ENCODE peak calls at places on chromosomes 4 and X, in eight cellular contexts. A, I, S, L, W, X, T and B are unnamed samples.
A peak's percentile ranks its signal among the peaks of the same experiment; 100 is the strongest.

GRCh38 chrX:141733371-141733770 is 34.8 kb upstream of the SPANXD start:
- DNase-seq in I (no peak), S (no peak), L (peak; percentile 41), A (no peak), T (no peak), W (no peak), X (no peak), B (no peak)

GRCh38 chr4:170025523-170026252 is 507 bp downstream of the MFAP3L start:
- DNase-seq in T (peak; percentile 11), S (no peak), W (no peak), I (no peak), X (no peak), L (no peak), A (peak; percentile 72), B (no peak)

GRCh38 chr4:7807351-7807921 is 132.2 kb downstream of the AFAP1 start:
- DNase-seq in A (no peak), I (no peak), T (no peak), L (peak; percentile 87), S (no peak), W (no peak), X (no peak), B (peak; percentile 64)

GRCh38 chrX:21723097-21723496 is 34.8 kb downstream of the SMPX start:
- DNase-seq in L (no peak), X (no peak), I (no peak), S (no peak), W (no peak), T (no peak), A (no peak), B (no peak)

GRCh38 chr4:146742416-146742815 is 103.7 kb downstream of the POU4F2 start:
- DNase-seq in S (no peak), A (no peak), W (no peak), I (no peak), X (no peak), T (no peak), L (no peak), B (no peak)

GRCh38 chr4:128510850-128511249 is 223.2 kb upstream of the PGRMC2 start:
- DNase-seq in S (no peak), L (no peak), T (no peak), X (no peak), W (no peak), I (no peak), A (no peak), B (no peak)

GRCh38 chr4:25320374-25321172 is 8.0 kb downstream of the ZCCHC4 start:
- DNase-seq in T (no peak), L (no peak), A (no peak), W (no peak), S (no peak), X (no peak), I (no peak), B (no peak)

GRCh38 chr4:10172278-10173038 is 55.9 kb upstream of the WDR1 start:
- DNase-seq in W (peak; percentile 27), L (peak; percentile 57), I (no peak), S (no peak), A (no peak), X (no peak), T (no peak), B (no peak)

GRCh38 chrX:13307041-13307440 is 12.8 kb downstream of the ATXN3L start:
- DNase-seq in I (no peak), X (no peak), T (no peak), W (no peak), L (no peak), S (no peak), A (no peak), B (no peak)

GRCh38 chrX:108699368-108699767 is 37.0 kb downstream of the IRS4 start:
- DNase-seq in I (peak; percentile 16), L (peak; percentile 42), X (no peak), W (peak; percentile 5), T (no peak), A (no peak), S (no peak), B (no peak)

GRCh38 chrX:20274121-20274520 is 7.4 kb upstream of the RPS6KA3 start:
- DNase-seq in T (no peak), L (no peak), W (no peak), A (no peak), I (no peak), X (no peak), S (no peak), B (no peak)

GRCh38 chr4:8185930-8186329 is 13.2 kb upstream of the SH3TC1 start:
- DNase-seq in T (no peak), W (no peak), A (no peak), L (no peak), I (no peak), S (no peak), X (no peak), B (no peak)

GRCh38 chr4:53012738-53013137 is 150.6 kb downstream of the RASL11B start:
- DNase-seq in I (no peak), S (no peak), W (no peak), X (no peak), L (peak; percentile 67), T (no peak), A (no peak), B (no peak)

GRCh38 chr4:26073886-26074560 is 160.0 kb downstream of the SMIM20 start:
- DNase-seq in A (no peak), W (no peak), X (no peak), L (no peak), I (no peak), S (no peak), T (no peak), B (no peak)

GRCh38 chr4:24794916-24795665 is at the start of gene SOD3:
- DNase-seq in T (peak; percentile 82), I (no peak), A (peak; percentile 95), X (peak; percentile 46), L (peak; percentile 9), W (peak; percentile 46), S (peak; percentile 79), B (peak; percentile 89)

GRCh38 chrX:53160297-53160983 is 64.6 kb downstream of the KDM5C start:
- DNase-seq in I (no peak), S (no peak), W (no peak), L (no peak), T (peak; percentile 16), A (no peak), X (no peak), B (no peak)
- H3K27ac ChIP-seq in I (no peak overlapping the region), S (no peak overlapping the region), W (no peak overlapping the region), L (no peak overlapping the region), T (peak overlapping the region; percentile 26), A (no peak overlapping the region), X (no peak overlapping the region), B (peak overlapping the region; percentile 60)

GRCh38 chr4:183727482-183727881 is 68.4 kb downstream of the TRAPPC11 start:
- DNase-seq in W (no peak), T (no peak), L (no peak), I (no peak), S (no peak), X (no peak), A (no peak), B (no peak)

GRCh38 chr4:183723561-183724228 is 64.6 kb downstream of the TRAPPC11 start:
- DNase-seq in T (no peak), S (no peak), W (no peak), A (no peak), L (no peak), X (no peak), I (no peak), B (no peak)

GRCh38 chr4:183721207-183722081 is 62.4 kb downstream of the TRAPPC11 start:
- DNase-seq in A (no peak), L (peak; percentile 68), T (peak; percentile 83), X (no peak), I (no peak), W (no peak), S (peak; percentile 79), B (no peak)

GRCh38 chr4:183718876-183719275 is 59.8 kb downstream of the TRAPPC11 start:
- DNase-seq in T (no peak), X (no peak), L (no peak), S (no peak), I (no peak), A (no peak), W (no peak), B (no peak)

DNA sequence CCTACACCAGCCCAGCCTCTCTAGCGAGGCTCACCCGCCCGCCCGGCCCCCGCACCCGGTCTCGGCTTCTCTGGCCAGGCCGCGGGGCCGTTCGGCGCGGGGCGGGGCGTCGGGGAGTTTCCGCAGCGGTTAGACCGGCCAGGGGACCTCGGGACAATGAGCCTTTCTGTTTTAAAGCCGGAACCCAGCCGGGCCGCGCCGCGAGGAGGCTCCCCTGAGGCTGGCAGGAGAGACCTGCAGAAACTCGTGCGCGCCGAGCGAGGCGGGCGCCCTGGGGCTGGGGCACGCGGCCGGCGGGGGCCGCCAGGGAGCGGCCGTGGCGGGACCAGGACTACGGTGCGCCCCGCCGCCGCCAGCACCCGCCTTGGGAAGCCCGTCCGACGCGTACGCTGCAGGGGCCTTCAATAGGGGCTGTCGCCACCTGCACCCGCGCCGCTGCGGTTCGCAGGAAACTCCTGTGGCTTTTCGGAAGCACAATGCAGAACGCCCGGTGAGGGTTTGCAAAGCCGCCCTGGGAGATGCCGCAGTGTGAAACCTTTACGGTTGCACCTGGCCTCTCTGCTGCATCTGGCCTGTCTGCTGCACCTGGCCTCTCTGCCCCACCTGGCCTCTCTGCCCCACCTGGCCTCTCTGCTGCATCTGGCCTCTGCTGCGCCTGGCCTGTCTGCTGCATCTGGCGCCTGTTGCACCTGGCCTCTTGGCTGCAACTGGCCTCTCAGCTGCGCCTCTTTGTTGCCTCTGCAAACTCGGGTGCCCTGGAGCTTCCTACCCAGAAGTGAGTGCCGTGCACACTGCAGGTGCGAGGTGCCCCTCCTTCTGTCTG is 63.9 kb downstream of the TRAPPC11 start:
- DNase-seq in T (peak; percentile 80), X (peak; percentile 71), A (peak; percentile 74), W (no peak), S (peak; percentile 81), I (no peak), L (peak; percentile 33), B (no peak)
- TF ChIP-seq POLR2A in T (no peak), X (no peak), A (no peak), W (no peak), S (no peak), I (no peak), L (no peak), B (no peak)

DNA sequence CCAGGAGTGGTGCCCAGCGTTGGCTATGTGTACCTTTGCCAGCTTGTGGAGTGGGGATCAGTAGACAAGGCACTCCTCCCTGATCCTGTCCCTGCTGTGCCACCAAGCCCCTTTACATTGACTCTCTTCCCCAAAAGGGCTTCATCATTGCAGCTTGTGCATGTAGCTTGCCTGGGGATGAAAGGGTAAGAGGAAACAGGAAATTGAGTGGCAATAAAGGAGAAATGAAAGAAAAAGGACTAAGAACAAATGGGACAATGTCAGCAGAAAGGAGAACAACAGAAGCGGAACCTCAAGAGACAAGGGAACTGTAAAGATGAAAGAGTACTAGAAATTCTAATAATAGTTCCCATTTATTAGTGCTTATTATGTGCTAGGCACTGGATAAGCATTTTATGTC is 8.7 kb upstream of the IL13RA1 start:
- DNase-seq in X (no peak), T (no peak), S (no peak), A (no peak), W (no peak), I (no peak), L (no peak), B (no peak)
- TF ChIP-seq POLR2AphosphoS5 in X (no peak), T (no peak), S (no peak), A (no peak), W (no peak), I (no peak), L (no peak), B (no peak)

DNA sequence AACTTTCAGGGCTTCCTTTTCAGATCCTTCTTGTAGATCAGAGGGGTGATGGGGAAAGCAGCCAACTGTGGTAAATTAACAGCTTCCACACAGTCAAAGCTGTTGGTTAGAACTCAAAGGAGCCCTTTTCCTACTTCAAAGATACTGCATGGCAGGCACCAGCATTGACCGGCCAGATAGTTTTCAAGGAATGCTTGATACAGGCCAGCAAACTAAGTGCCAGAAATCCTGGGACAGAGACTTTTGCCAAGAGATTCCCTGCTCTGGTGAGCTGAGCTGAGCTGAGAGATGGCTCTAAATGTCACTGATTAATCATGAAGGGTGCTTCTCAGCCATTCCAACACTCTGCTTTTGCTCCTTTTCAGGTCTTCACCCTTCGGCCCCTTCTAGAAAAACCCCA is 131.5 kb upstream of the MED14 start:
- DNase-seq in I (no peak), S (no peak), W (no peak), A (no peak), L (peak; percentile 25), T (no peak), X (peak; percentile 46), B (no peak)
- H3K27ac ChIP-seq in I (peak overlapping the region; percentile 25), S (peak overlapping the region; percentile 15), W (no peak overlapping the region), A (peak overlapping the region; percentile 31), L (peak overlapping the region; percentile 30), T (peak overlapping the region; percentile 49), X (peak overlapping the region; percentile 23), B (no peak overlapping the region)